ENCODE peak calls at places on chromosomes 2 and 18, in eight cellular contexts. H is Daoy; Z is activated CD4-positive, CD25-positive, alpha-beta regulatory T cell treated with anti-CD3 and anti-CD28 coated beads, Interleukin-2, amount 50 U/mL, for 72 hours; L is mammary epithelial cell; Y is left kidney; G is pancreas; F is Right ventricle myocardium superior; U is neural crest cell. X is an unnamed sample.

GRCh38 chr2:239722760-239723448 is 302.2 kb downstream of the NDUFA10 start:
- DNase-seq in L (no peak), F (no peak), H (no peak), Y (no peak), Z (no peak), G (no peak), U (no peak), X (no peak)

GRCh38 chr2:61549546-61549945 is 11.4 kb upstream of the XPO1 start:
- DNase-seq in U (no peak), L (no peak), Z (no peak), F (no peak), G (no peak), Y (no peak), H (no peak), X (no peak)

GRCh38 chr2:25936889-25937545 is 45.3 kb downstream of the KIF3C start:
- DNase-seq in Y (no peak), U (no peak), G (no peak), H (no peak), Z (no peak), L (no peak), F (no peak), X (peak; percentile 26)

GRCh38 chr2:111662039-111662740 is 221.8 kb downstream of the ANAPC1 start:
- DNase-seq in Y (no peak), F (no peak), G (no peak), H (peak; percentile 37), U (no peak), L (peak; percentile 65), Z (no peak), X (peak; percentile 58)

GRCh38 chr2:207394812-207395534 is 134.8 kb upstream of the CREB1 start:
- DNase-seq in F (no peak), H (peak; percentile 96), G (no peak), L (peak; percentile 100), U (no peak), Z (no peak), Y (peak; percentile 51), X (peak; percentile 100)

GRCh38 chr18:48707636-48708296 is 168.9 kb downstream of the CTIF start:
- DNase-seq in Y (no peak), G (no peak), L (no peak), U (no peak), Z (no peak), F (no peak), H (no peak), X (no peak)

GRCh38 chr18:41719808-41720207 is 235.2 kb upstream of the PIK3C3 start:
- DNase-seq in Y (no peak), H (no peak), U (no peak), L (no peak), Z (no peak), G (no peak), F (no peak), X (peak; percentile 73)

GRCh38 chr2:189144700-189145211 is 34.8 kb downstream of the COL5A2 start:
- DNase-seq in L (no peak), H (no peak), Y (no peak), G (no peak), F (no peak), Z (no peak), U (no peak), X (no peak)

GRCh38 chr2:16270441-16270840 is 330.1 kb downstream of the MYCN start:
- DNase-seq in H (no peak), Z (no peak), G (no peak), F (no peak), L (no peak), U (no peak), Y (no peak), X (no peak)

GRCh38 chr2:113977660-113978523 is 88.0 kb downstream of the ACTR3 start:
- DNase-seq in Z (no peak), F (no peak), Y (peak; percentile 45), G (peak; percentile 34), U (no peak), L (peak; percentile 94), H (peak; percentile 34), X (peak; percentile 80)

GRCh38 chr2:101204400-101205095 is 48.1 kb upstream of the CNOT11 start:
- DNase-seq in Z (no peak), G (no peak), Y (no peak), F (no peak), H (no peak), L (no peak), U (no peak), X (no peak)

GRCh38 chr2:73053316-73054114 is 18.0 kb downstream of the SFXN5 start:
- DNase-seq in G (no peak), F (no peak), H (no peak), U (no peak), L (no peak), Z (no peak), Y (no peak), X (no peak)

GRCh38 chr2:20524412-20525040 is 77.7 kb downstream of the RHOB start:
- DNase-seq in U (no peak), F (peak; percentile 70), Z (no peak), G (no peak), H (no peak), L (no peak), Y (peak; percentile 72), X (no peak)

GRCh38 chr2:58569460-58570185 is 328.5 kb upstream of the FANCL start:
- DNase-seq in H (peak; percentile 14), F (no peak), G (no peak), U (no peak), Y (no peak), Z (no peak), L (peak; percentile 19), X (peak; percentile 59)

GRCh38 chr2:11787991-11788390 is 41.6 kb downstream of the LPIN1 start:
- DNase-seq in H (no peak), U (no peak), G (no peak), F (no peak), Y (no peak), L (no peak), Z (no peak), X (no peak)

GRCh38 chr18:50401888-50402287 is 27.0 kb downstream of the SKA1 start:
- DNase-seq in Z (no peak), F (peak; percentile 66), U (no peak), Y (peak; percentile 59), H (peak; percentile 37), G (peak; percentile 97), L (peak; percentile 50), X (no peak)

GRCh38 chr18:29849145-29849544 is 1193.4 kb downstream of the DSC3 start:
- DNase-seq in Z (no peak), U (no peak), F (no peak), Y (no peak), L (peak; percentile 60), G (no peak), H (no peak), X (no peak)

GRCh38 chr2:100818606-100819364 is 1.2 kb upstream of the NPAS2 start:
- DNase-seq in H (peak; percentile 74), Z (no peak), F (peak; percentile 64), L (peak; percentile 76), Y (peak; percentile 83), G (peak; percentile 87), U (peak; percentile 45), X (no peak)

GRCh38 chr2:186426153-186427016 is 59.7 kb upstream of the ZC3H15 start:
- DNase-seq in H (no peak), L (peak; percentile 44), F (no peak), Z (no peak), Y (no peak), U (no peak), G (no peak), X (no peak)

GRCh38 chr2:171523339-171523931 is 1.2 kb downstream of the CYBRD1 start:
- DNase-seq in U (peak; percentile 53), L (peak; percentile 54), Y (peak; percentile 89), Z (peak; percentile 32), G (peak; percentile 34), H (peak; percentile 69), F (peak; percentile 88), X (peak; percentile 70)

GRCh38 chr2:166609183-166609959 is 115.3 kb upstream of the SCN7A start:
- DNase-seq in U (no peak), Y (peak; percentile 7), F (no peak), G (no peak), H (no peak), L (no peak), Z (no peak), X (no peak)

GRCh38 chr2:172461591-172462392 is 34.4 kb downstream of the ITGA6 start:
- DNase-seq in G (peak; percentile 75), Z (peak; percentile 80), U (peak; percentile 56), L (no peak), Y (peak; percentile 82), H (peak; percentile 71), F (peak; percentile 73), X (peak; percentile 50)

GRCh38 chr18:30969670-30970069 is 72.9 kb downstream of the DSC3 start:
- DNase-seq in F (no peak), Z (no peak), L (no peak), G (no peak), U (no peak), Y (no peak), H (no peak), X (no peak)

GRCh38 chr2:237727363-237727762 is 71.2 kb upstream of the RBM44 start:
- DNase-seq in L (peak; percentile 44), H (no peak), Z (no peak), Y (no peak), G (no peak), F (no peak), U (no peak), X (no peak)

GRCh38 chr2:31401580-31401979 is 13.0 kb downstream of the XDH start:
- DNase-seq in H (peak; percentile 96), U (no peak), Y (peak; percentile 24), G (no peak), L (peak; percentile 100), Z (no peak), F (no peak), X (peak; percentile 90)

GRCh38 chr18:59143441-59143840 is 3.8 kb downstream of the SEC11C start:
- DNase-seq in F (no peak), Y (no peak), Z (no peak), L (no peak), H (no peak), U (no peak), G (no peak), X (no peak)

GRCh38 chr2:134912406-134912805 is 6.2 kb upstream of the CCNT2 start:
- DNase-seq in G (no peak), Y (no peak), L (peak; percentile 88), F (no peak), H (peak; percentile 26), Z (no peak), U (no peak), X (peak; percentile 45)

GRCh38 chr2:71748227-71748626 is 294.9 kb downstream of the DYSF start:
- DNase-seq in Y (no peak), L (no peak), F (peak; percentile 73), G (no peak), Z (no peak), U (no peak), H (no peak), X (peak; percentile 96)

GRCh38 chr2:225276207-225276606 is 123.3 kb upstream of the NYAP2 start:
- DNase-seq in Z (no peak), Y (no peak), L (no peak), F (no peak), G (no peak), H (no peak), U (no peak), X (no peak)

GRCh38 chr2:241130316-241130715 is 19.0 kb downstream of the PASK start:
- DNase-seq in U (no peak), G (no peak), Z (no peak), H (no peak), F (no peak), L (no peak), Y (no peak), X (no peak)

GRCh38 chr2:203811491-203812221 is 55.9 kb upstream of the CTLA4 start:
- DNase-seq in Z (peak; percentile 69), F (peak; percentile 77), H (peak; percentile 93), L (peak; percentile 90), U (no peak), Y (no peak), G (peak; percentile 59), X (peak; percentile 100)

GRCh38 chr2:121947681-121948080 is 192.2 kb downstream of the TSN start:
- DNase-seq in Y (no peak), G (no peak), H (no peak), Z (no peak), F (no peak), U (no peak), L (no peak), X (no peak)

GRCh38 chr2:27977623-27978312 is 87.2 kb downstream of the BABAM2 start:
- DNase-seq in G (no peak), Z (no peak), L (peak; percentile 92), H (peak; percentile 92), Y (no peak), U (no peak), F (no peak), X (peak; percentile 94)

GRCh38 chr18:3305354-3305762 is 43.4 kb downstream of the MYL12B start:
- DNase-seq in Z (no peak), G (no peak), U (no peak), L (peak; percentile 98), H (peak; percentile 86), Y (no peak), F (no peak), X (peak; percentile 87)

X was measured in A172.